ENCODE peak calls at places on chromosomes 16 and 17, in six cellular contexts. V is stimulated activated CD4-positive, alpha-beta T cell treated with anti-CD3 and anti-CD28 coated beads, Interleukin-1b, Interleukin-23, amount 100 ng/mL, for 24 hours; J is neural progenitor cell; D is posterior vena cava; P is hepatocyte; G is PC-3. A is an unnamed sample.
A peak's percentile ranks its signal among the peaks of the same experiment; 100 is the strongest.

GRCh38 chr17:70074236-70074830 is 692 bp upstream of the KCNJ16 start:
- DNase-seq in V (no peak), J (no peak), D (no peak), P (no peak), G (no peak), A (no peak)

GRCh38 chr16:80161799-80162380 is 378.9 kb upstream of the DYNLRB2 start:
- DNase-seq in V (no peak), J (no peak), D (no peak), P (no peak), G (no peak), A (no peak)

GRCh38 chr17:48952904-48953303 is 8.3 kb upstream of the SNF8 start:
- DNase-seq in V (no peak), J (no peak), D (no peak), P (no peak), G (no peak), A (no peak)

GRCh38 chr17:72206376-72206775 is 85.6 kb downstream of the SOX9 start:
- DNase-seq in V (no peak), J (no peak), D (no peak), P (no peak), G (no peak), A (no peak)

GRCh38 chr16:4615389-4616046 is 830 bp upstream of the UBALD1 start:
- DNase-seq in V (no peak), J (no peak), D (no peak), P (no peak), G (no peak), A (peak; percentile 50)

GRCh38 chr17:692116-692515 is 22.5 kb downstream of the VPS53 start:
- DNase-seq in V (no peak), J (no peak), D (no peak), P (no peak), G (peak; percentile 66), A (no peak)

GRCh38 chr17:12256380-12256995 is 235.8 kb downstream of the MAP2K4 start:
- DNase-seq in V (no peak), J (peak; percentile 64), D (no peak), P (peak; percentile 70), G (peak; percentile 69), A (no peak)

GRCh38 chr16:21224800-21225199 is 8.7 kb upstream of the ANKS4B start:
- DNase-seq in V (no peak), J (no peak), D (no peak), P (no peak), G (no peak), A (no peak)

GRCh38 chr16:35352431-35352830 is 1893.0 kb downstream of the TP53TG3F start:
- DNase-seq in V (no peak), J (no peak), D (no peak), P (no peak), G (no peak), A (no peak)

GRCh38 chr17:39962642-39963220 is at the start of gene GSDMA:
- DNase-seq in V (no peak), J (no peak), D (no peak), P (no peak), G (no peak), A (no peak)

GRCh38 chr16:85384831-85385462 is 228.2 kb upstream of the GSE1 start:
- DNase-seq in V (no peak), J (no peak), D (peak; percentile 77), P (peak; percentile 74), G (peak; percentile 19), A (peak; percentile 14)

GRCh38 chr17:705011-705410 is 9.6 kb downstream of the VPS53 start:
- DNase-seq in V (no peak), J (no peak), D (no peak), P (no peak), G (no peak), A (no peak)

GRCh38 chr17:31048780-31049179 is 46.0 kb upstream of the NF1 start:
- DNase-seq in V (no peak), J (no peak), D (no peak), P (no peak), G (no peak), A (no peak)

GRCh38 chr17:21005367-21005766 is 37.4 kb downstream of the USP22 start:
- DNase-seq in V (no peak), J (no peak), D (no peak), P (no peak), G (no peak), A (no peak)

GRCh38 chr16:82061861-82062525 is 26.9 kb downstream of the HSD17B2 start:
- DNase-seq in V (no peak), J (peak; percentile 45), D (no peak), P (no peak), G (peak; percentile 37), A (no peak)

GRCh38 chr16:81823111-81823510 is 44.0 kb downstream of the PLCG2 start:
- DNase-seq in V (no peak), J (no peak), D (peak; percentile 84), P (no peak), G (no peak), A (peak; percentile 71)

GRCh38 chr17:57935833-57936807 is 19.1 kb downstream of the CUEDC1 start:
- DNase-seq in V (no peak), J (peak; percentile 79), D (peak; percentile 88), P (no peak), G (peak; percentile 44), A (no peak)

GRCh38 chr17:37702605-37703004 is 42.3 kb downstream of the HNF1B start:
- DNase-seq in V (no peak), J (no peak), D (no peak), P (peak; percentile 53), G (peak; percentile 58), A (no peak)

A was measured in right lobe of liver.